ENCODE peak calls at places on chromosomes 12 and 14, in five cellular contexts. One of them, this sample, is unnamed.

GRCh38 chr14:70670992-70671651 is 29.4 kb downstream of the TTC9 start:
- DNase-seq in cardiac muscle cell: no peak
- DNase-seq in thoracic aorta: no peak
- DNase-seq in spleen: no peak
- DNase-seq in neural crest cell: no peak
- DNase-seq in this sample: no peak

GRCh38 chr12:110811972-110812371 is 34.8 kb upstream of the CCDC63 start:
- DNase-seq in cardiac muscle cell: no peak
- DNase-seq in thoracic aorta: no peak
- DNase-seq in spleen: no peak
- DNase-seq in neural crest cell: no peak
- DNase-seq in this sample: no peak

GRCh38 chr14:104293851-104294627 is 155.7 kb downstream of the KIF26A start:
- DNase-seq in cardiac muscle cell: no peak
- DNase-seq in thoracic aorta: no peak
- DNase-seq in spleen: peak
- DNase-seq in neural crest cell: no peak
- DNase-seq in this sample: no peak

GRCh38 chr12:48002179-48002601 is 2.1 kb downstream of the COL2A1 start:
- DNase-seq in cardiac muscle cell: no peak
- DNase-seq in thoracic aorta: no peak
- DNase-seq in spleen: no peak
- DNase-seq in neural crest cell: peak
- DNase-seq in this sample: no peak

GRCh38 chr12:124191024-124191359 is 103.9 kb upstream of the RFLNA start:
- DNase-seq in cardiac muscle cell: peak
- DNase-seq in thoracic aorta: no peak
- DNase-seq in spleen: no peak
- DNase-seq in neural crest cell: no peak
- DNase-seq in this sample: no peak

GRCh38 chr14:96245710-96246534 is 10.1 kb upstream of the BDKRB1 start:
- DNase-seq in cardiac muscle cell: peak
- DNase-seq in thoracic aorta: no peak
- DNase-seq in spleen: peak
- DNase-seq in neural crest cell: no peak
- DNase-seq in this sample: no peak

GRCh38 chr14:95712398-95712797 is 1.5 kb downstream of the TCL1A start:
- DNase-seq in cardiac muscle cell: no peak
- DNase-seq in thoracic aorta: no peak
- DNase-seq in spleen: peak
- DNase-seq in neural crest cell: no peak
- DNase-seq in this sample: no peak

GRCh38 chr12:114311966-114312365 is 94.0 kb downstream of the TBX5 start:
- DNase-seq in cardiac muscle cell: no peak
- DNase-seq in thoracic aorta: peak
- DNase-seq in spleen: no peak
- DNase-seq in neural crest cell: no peak
- DNase-seq in this sample: no peak

GRCh38 chr14:24098927-24099813 is 5.1 kb downstream of the PCK2 start:
- DNase-seq in cardiac muscle cell: no peak
- DNase-seq in thoracic aorta: no peak
- DNase-seq in spleen: peak
- DNase-seq in neural crest cell: no peak
- DNase-seq in this sample: no peak

GRCh38 chr14:95156765-95157194 is 549 bp downstream of the DICER1 start:
- DNase-seq in cardiac muscle cell: peak
- DNase-seq in thoracic aorta: no peak
- DNase-seq in spleen: peak
- DNase-seq in neural crest cell: peak
- DNase-seq in this sample: peak

GRCh38 chr14:96260341-96260821 is 4.4 kb downstream of the BDKRB1 start:
- DNase-seq in cardiac muscle cell: peak
- DNase-seq in thoracic aorta: no peak
- DNase-seq in spleen: no peak
- DNase-seq in neural crest cell: no peak
- DNase-seq in this sample: no peak

GRCh38 chr14:86790408-86791364 is 1202.3 kb downstream of the GALC start:
- DNase-seq in cardiac muscle cell: no peak
- DNase-seq in thoracic aorta: no peak
- DNase-seq in spleen: no peak
- DNase-seq in neural crest cell: no peak
- DNase-seq in this sample: no peak

GRCh38 chr12:121513464-121514183 is 67.2 kb downstream of the KDM2B start:
- DNase-seq in cardiac muscle cell: no peak
- DNase-seq in thoracic aorta: no peak
- DNase-seq in spleen: peak
- DNase-seq in neural crest cell: no peak
- DNase-seq in this sample: peak

GRCh38 chr14:64684091-64684490 is 20.1 kb upstream of the PLEKHG3 start:
- DNase-seq in cardiac muscle cell: peak
- DNase-seq in thoracic aorta: no peak
- DNase-seq in spleen: no peak
- DNase-seq in neural crest cell: no peak
- DNase-seq in this sample: no peak

GRCh38 chr12:31525496-31526157 is 65.3 kb downstream of the DENND5B start:
- DNase-seq in cardiac muscle cell: no peak
- DNase-seq in thoracic aorta: no peak
- DNase-seq in spleen: no peak
- DNase-seq in neural crest cell: no peak
- DNase-seq in this sample: no peak

GRCh38 chr12:25058619-25059018 is 109.7 kb upstream of the BCAT1 start:
- DNase-seq in cardiac muscle cell: no peak
- DNase-seq in thoracic aorta: no peak
- DNase-seq in spleen: no peak
- DNase-seq in neural crest cell: no peak
- DNase-seq in this sample: no peak

GRCh38 chr12:2183556-2184541 is 131.1 kb downstream of the CACNA1C start:
- DNase-seq in cardiac muscle cell: peak
- DNase-seq in thoracic aorta: no peak
- DNase-seq in spleen: no peak
- DNase-seq in neural crest cell: no peak
- DNase-seq in this sample: no peak
- TF ChIP-seq CTCF in cardiac muscle cell: peak
- TF ChIP-seq CTCF in thoracic aorta: no peak
- TF ChIP-seq CTCF in spleen: no peak
- TF ChIP-seq CTCF in neural crest cell: no peak
- TF ChIP-seq CTCF in this sample: no peak

DNA sequence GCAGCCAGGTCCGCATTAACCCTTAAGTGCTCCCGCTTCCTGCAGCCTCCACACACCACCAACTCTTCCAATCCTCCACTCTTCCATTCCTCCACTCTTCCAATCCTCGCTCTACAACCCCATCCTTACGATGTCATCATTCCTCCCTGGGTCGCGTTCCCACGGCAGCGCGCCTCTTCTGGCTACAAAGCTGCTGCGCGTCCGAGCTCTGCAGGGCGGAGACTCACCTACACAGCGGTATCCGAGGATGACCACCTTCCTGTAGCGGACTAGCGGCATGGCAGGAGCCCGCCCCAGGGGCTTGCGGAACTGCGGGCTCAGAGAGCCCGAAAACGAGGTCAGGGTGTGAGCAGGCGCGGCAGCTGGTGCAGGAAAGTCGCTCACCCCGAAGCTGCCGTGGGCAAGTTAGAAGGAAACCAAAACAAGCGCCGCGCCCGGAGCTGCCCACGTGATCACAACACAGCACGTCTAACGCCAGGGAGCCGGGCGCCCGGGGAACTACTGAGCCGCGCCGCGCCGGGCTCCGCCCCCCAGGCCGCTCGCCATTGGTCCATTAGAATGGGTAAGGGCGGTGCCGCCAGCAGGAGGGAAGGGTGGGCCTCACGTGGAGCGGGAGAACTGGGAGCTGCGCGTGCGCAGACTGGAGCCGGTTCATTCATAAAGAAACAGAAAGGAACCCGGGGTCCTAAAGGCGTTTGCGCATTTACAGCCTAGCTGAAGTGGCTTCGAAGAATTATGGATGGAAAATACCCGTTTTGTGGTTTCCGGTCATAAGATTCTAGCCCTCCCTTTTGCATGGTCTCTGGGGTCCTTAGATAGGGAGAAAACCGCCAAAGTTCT is at the start of gene RHEBL1:
- DNase-seq in cardiac muscle cell: peak
- DNase-seq in thoracic aorta: peak
- DNase-seq in spleen: peak
- DNase-seq in neural crest cell: peak
- DNase-seq in this sample: peak
- TF ChIP-seq CTCF in cardiac muscle cell: no peak
- TF ChIP-seq CTCF in thoracic aorta: no peak
- TF ChIP-seq CTCF in spleen: peak
- TF ChIP-seq CTCF in neural crest cell: no peak
- TF ChIP-seq CTCF in this sample: no peak

GRCh38 chr12:42103155-42103554 is 41.5 kb downstream of the GXYLT1 start:
- DNase-seq in cardiac muscle cell: no peak
- DNase-seq in thoracic aorta: no peak
- DNase-seq in spleen: no peak
- DNase-seq in neural crest cell: no peak
- DNase-seq in this sample: no peak

GRCh38 chr12:42102720-42103119 is 42.0 kb downstream of the GXYLT1 start:
- DNase-seq in cardiac muscle cell: no peak
- DNase-seq in thoracic aorta: no peak
- DNase-seq in spleen: no peak
- DNase-seq in neural crest cell: no peak
- DNase-seq in this sample: no peak

GRCh38 chr12:42104784-42105183 is 39.9 kb downstream of the GXYLT1 start:
- DNase-seq in cardiac muscle cell: no peak
- DNase-seq in thoracic aorta: no peak
- DNase-seq in spleen: no peak
- DNase-seq in neural crest cell: no peak
- DNase-seq in this sample: no peak

GRCh38 chr12:42099433-42099832 is 45.2 kb downstream of the GXYLT1 start:
- DNase-seq in cardiac muscle cell: no peak
- DNase-seq in thoracic aorta: no peak
- DNase-seq in spleen: no peak
- DNase-seq in neural crest cell: no peak
- DNase-seq in this sample: no peak

GRCh38 chr12:42104087-42104486 is 40.6 kb downstream of the GXYLT1 start:
- DNase-seq in cardiac muscle cell: no peak
- DNase-seq in thoracic aorta: no peak
- DNase-seq in spleen: no peak
- DNase-seq in neural crest cell: no peak
- DNase-seq in this sample: no peak
- TF ChIP-seq CTCF in cardiac muscle cell: peak
- TF ChIP-seq CTCF in thoracic aorta: no peak
- TF ChIP-seq CTCF in spleen: peak
- TF ChIP-seq CTCF in neural crest cell: peak
- TF ChIP-seq CTCF in this sample: no peak

GRCh38 chr12:65156366-65156831 is 13.0 kb upstream of the LEMD3 start:
- DNase-seq in cardiac muscle cell: peak
- DNase-seq in thoracic aorta: no peak
- DNase-seq in spleen: no peak
- DNase-seq in neural crest cell: no peak
- DNase-seq in this sample: no peak

GRCh38 chr12:65152586-65152985 is 16.8 kb upstream of the LEMD3 start:
- DNase-seq in cardiac muscle cell: peak
- DNase-seq in thoracic aorta: no peak
- DNase-seq in spleen: no peak
- DNase-seq in neural crest cell: no peak
- DNase-seq in this sample: no peak

GRCh38 chr12:65157091-65157490 is 12.3 kb upstream of the LEMD3 start:
- DNase-seq in cardiac muscle cell: no peak
- DNase-seq in thoracic aorta: no peak
- DNase-seq in spleen: no peak
- DNase-seq in neural crest cell: no peak
- DNase-seq in this sample: no peak

GRCh38 chr12:65152012-65152411 is 17.4 kb upstream of the LEMD3 start:
- DNase-seq in cardiac muscle cell: no peak
- DNase-seq in thoracic aorta: no peak
- DNase-seq in spleen: no peak
- DNase-seq in neural crest cell: no peak
- DNase-seq in this sample: no peak

GRCh38 chr12:65155784-65156183 is 13.6 kb upstream of the LEMD3 start:
- DNase-seq in cardiac muscle cell: no peak
- DNase-seq in thoracic aorta: no peak
- DNase-seq in spleen: no peak
- DNase-seq in neural crest cell: no peak
- DNase-seq in this sample: no peak
- TF ChIP-seq CTCF in cardiac muscle cell: no peak
- TF ChIP-seq CTCF in thoracic aorta: no peak
- TF ChIP-seq CTCF in spleen: no peak
- TF ChIP-seq CTCF in neural crest cell: no peak
- TF ChIP-seq CTCF in this sample: no peak

DNA sequence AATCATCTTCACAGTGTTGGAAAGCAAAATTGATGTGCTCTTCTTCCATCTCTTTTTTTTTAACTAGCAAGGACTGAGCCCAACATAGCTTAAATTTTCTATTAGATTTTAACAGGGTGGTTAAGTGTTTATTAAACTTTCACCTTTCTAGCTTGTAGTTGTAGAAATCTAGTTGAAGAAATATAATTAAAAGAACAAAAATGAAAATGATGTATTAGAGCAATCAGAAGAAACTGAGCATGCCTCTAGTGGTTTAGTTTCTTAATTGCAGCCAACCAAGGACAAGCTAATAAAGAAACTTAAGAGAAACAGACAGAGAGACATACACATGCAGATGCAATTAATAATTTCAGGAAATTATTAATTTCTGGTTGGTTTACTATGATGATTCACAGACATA is 673.0 kb upstream of the LMO3 start:
- DNase-seq in cardiac muscle cell: no peak
- DNase-seq in thoracic aorta: no peak
- DNase-seq in spleen: no peak
- DNase-seq in neural crest cell: no peak
- DNase-seq in this sample: no peak
- TF ChIP-seq CTCF in cardiac muscle cell: no peak
- TF ChIP-seq CTCF in thoracic aorta: no peak
- TF ChIP-seq CTCF in spleen: no peak
- TF ChIP-seq CTCF in neural crest cell: peak
- TF ChIP-seq CTCF in this sample: no peak

GRCh38 chr14:22854963-22855724 is 16.4 kb upstream of the LRP10 start:
- DNase-seq in cardiac muscle cell: no peak
- DNase-seq in thoracic aorta: no peak
- DNase-seq in spleen: no peak
- DNase-seq in neural crest cell: no peak
- DNase-seq in this sample: no peak
- TF ChIP-seq CTCF in cardiac muscle cell: no peak
- TF ChIP-seq CTCF in thoracic aorta: no peak
- TF ChIP-seq CTCF in spleen: no peak
- TF ChIP-seq CTCF in neural crest cell: no peak
- TF ChIP-seq CTCF in this sample: no peak

DNA sequence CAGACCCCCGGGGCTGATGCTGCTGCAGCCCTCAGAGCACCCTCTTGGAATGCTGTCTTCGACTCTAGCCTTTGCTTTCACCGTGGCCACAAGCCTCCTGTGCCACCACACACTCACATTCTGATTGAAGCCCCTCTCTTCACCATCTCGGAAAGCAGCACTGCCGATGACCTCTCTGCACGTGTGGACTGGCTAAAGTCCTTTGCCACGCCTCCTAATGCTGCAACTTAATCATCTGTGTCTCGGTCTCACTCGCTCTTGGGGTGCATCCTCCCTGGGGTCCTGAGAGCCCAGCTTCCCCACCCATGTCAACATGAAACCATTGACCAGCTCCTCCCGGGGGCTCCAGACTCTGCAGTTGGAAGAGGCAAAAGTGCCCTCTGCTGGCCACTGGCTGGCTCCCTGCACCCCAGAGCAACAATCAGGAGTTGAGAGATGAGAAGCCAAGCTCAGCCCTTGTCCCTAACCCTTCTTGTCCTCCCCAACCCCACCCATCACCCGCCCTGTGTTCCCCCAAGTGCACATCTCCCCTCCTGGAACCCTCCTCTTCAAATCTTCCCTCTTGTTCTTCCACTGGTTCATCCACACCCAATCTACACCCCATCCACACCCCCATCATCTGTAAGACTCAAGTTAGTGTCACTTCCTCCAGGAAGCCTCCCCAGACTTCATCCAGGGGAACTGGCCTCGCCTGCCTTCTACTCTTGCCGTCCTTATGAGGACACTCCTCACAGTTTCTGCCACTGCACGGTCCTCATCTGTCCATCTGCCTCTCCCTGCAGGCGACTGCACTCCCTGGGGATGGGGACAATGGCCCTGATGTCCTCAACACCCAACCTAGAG is 23.6 kb upstream of the FAM181A start:
- DNase-seq in cardiac muscle cell: no peak
- DNase-seq in thoracic aorta: no peak
- DNase-seq in spleen: no peak
- DNase-seq in neural crest cell: peak
- DNase-seq in this sample: peak
- TF ChIP-seq CTCF in cardiac muscle cell: peak
- TF ChIP-seq CTCF in thoracic aorta: no peak
- TF ChIP-seq CTCF in spleen: no peak
- TF ChIP-seq CTCF in neural crest cell: peak
- TF ChIP-seq CTCF in this sample: peak

This sample was measured in Calu3.